ENCODE peak calls at places on chromosomes 1 and 21, in five cellular contexts. N, U, P, C and Y are unnamed samples.

GRCh38 chr1:17984510-17985085 is 123.0 kb upstream of the IGSF21 start:
- DNase-seq in U (peak; percentile 74), C (no peak), P (peak; percentile 20), N (peak; percentile 49), Y (peak; percentile 7)

GRCh38 chr1:109532365-109533136 is 7.1 kb upstream of the GPR61 start:
- DNase-seq in N (peak; percentile 86), U (peak; percentile 91), C (no peak), P (peak; percentile 75), Y (peak; percentile 83)

GRCh38 chr1:165075725-165076370 is 280.7 kb downstream of the LMX1A start:
- DNase-seq in U (peak; percentile 25), P (peak; percentile 18), N (peak; percentile 50), C (no peak), Y (no peak)

GRCh38 chr1:205493241-205494085 is 11.0 kb upstream of the CDK18 start:
- DNase-seq in C (no peak), N (peak; percentile 57), U (no peak), P (peak; percentile 41), Y (no peak)

GRCh38 chr21:20010691-20011200 is 987.5 kb upstream of the NCAM2 start:
- DNase-seq in N (no peak), P (no peak), U (no peak), C (no peak), Y (no peak)

GRCh38 chr1:86714561-86715244 is 10.3 kb downstream of the SH3GLB1 start:
- DNase-seq in P (no peak), N (no peak), C (no peak), U (no peak), Y (no peak)

GRCh38 chr1:38789498-38790169 is 69.9 kb downstream of the RRAGC start:
- DNase-seq in U (peak; percentile 54), C (no peak), N (peak; percentile 61), P (peak; percentile 5), Y (no peak)

GRCh38 chr21:44930543-44930981 is 9.3 kb upstream of the SLX9 start:
- DNase-seq in P (no peak), N (no peak), C (no peak), U (no peak), Y (no peak)

GRCh38 chr1:226082959-226083302 is 20.4 kb downstream of the H3-3A start:
- DNase-seq in P (no peak), N (peak; percentile 87), C (no peak), U (no peak), Y (peak; percentile 24)

GRCh38 chr1:204725821-204726448 is 40.4 kb upstream of the LRRN2 start:
- DNase-seq in C (no peak), P (peak; percentile 19), U (no peak), N (no peak), Y (no peak)

GRCh38 chr1:44810101-44810761 is 1.9 kb downstream of the BTBD19 start:
- DNase-seq in U (no peak), C (peak; percentile 60), N (no peak), P (no peak), Y (no peak)

GRCh38 chr21:16113052-16113715 is 383.4 kb downstream of the USP25 start:
- DNase-seq in P (no peak), N (no peak), C (no peak), U (no peak), Y (no peak)

GRCh38 chr21:18716578-18717138 is 313.1 kb upstream of the TMPRSS15 start:
- DNase-seq in P (no peak), U (no peak), N (no peak), C (no peak), Y (no peak)

GRCh38 chr1:46070164-46070814 is 62.1 kb downstream of the PIK3R3 start:
- DNase-seq in N (no peak), U (no peak), P (peak; percentile 3), C (no peak), Y (peak; percentile 53)

GRCh38 chr21:35303085-35303484 is 254.0 kb upstream of the RUNX1 start:
- DNase-seq in N (no peak), P (no peak), C (no peak), U (no peak), Y (no peak)
- TF ChIP-seq GABPA in N (no peak), P (no peak), C (no peak), U (no peak), Y (no peak)

DNA sequence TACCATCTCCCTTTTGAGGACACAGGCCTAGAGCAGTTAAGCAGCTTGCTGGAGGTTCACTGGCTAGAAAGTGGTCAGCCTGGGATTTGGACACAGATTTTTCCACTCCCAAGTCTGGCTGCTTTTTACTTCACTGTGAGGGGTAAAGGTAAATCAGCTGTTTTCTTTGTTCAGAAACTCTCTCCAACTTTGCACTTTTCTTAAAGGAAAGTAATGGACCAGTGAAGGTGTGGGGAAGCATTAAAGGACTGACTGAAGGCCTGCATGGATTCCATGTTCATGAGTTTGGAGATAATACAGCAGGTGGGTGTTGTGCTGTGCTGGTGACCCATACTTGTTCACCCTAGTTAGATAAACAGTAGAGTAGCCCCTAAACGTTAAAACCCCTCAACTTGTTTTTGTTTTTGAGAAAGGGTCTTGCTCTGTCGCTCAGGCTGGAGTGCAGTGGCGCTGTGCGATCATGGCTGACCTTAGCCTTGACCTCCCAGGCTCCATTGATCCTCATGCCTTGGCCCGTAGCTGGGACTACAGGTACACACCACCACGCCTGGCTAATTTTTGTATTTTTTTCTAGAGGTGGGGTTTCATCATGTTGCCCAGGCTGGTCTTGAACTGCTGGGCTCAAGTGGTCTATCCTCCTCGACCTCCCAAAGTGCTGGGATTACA is 4.2 kb downstream of the SOD1 start:
- DNase-seq in N (no peak), P (no peak), C (no peak), U (no peak), Y (no peak)
- H3K27ac ChIP-seq in N (no peak overlapping the region), P (peak overlapping the region; percentile 5), C (no peak overlapping the region), U (no peak overlapping the region), Y (no peak overlapping the region)

DNA sequence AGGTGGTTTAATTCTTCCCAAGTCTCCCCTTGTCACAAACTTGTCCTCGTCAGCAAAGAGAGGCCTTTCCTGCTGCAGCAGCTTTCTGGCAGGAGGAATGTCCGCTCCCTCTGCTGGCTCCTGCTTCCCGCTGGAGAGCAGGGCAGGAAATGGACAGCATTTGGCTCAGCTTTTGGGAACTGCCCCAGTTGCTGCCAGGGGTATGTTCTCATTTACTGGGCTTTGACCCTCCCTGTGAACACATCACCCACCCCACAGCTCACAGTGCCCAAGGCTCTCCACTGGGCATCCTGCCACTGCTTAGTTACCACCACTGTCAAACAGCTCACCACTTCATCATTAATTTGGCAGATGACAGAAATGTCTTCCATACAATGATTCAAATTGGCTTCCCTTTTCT is 75.4 kb downstream of the MRPL37 start:
- DNase-seq in C (no peak), U (no peak), P (no peak), N (no peak), Y (no peak)
- TF ChIP-seq REST in C (no peak), U (no peak), P (no peak), N (no peak), Y (no peak)

GRCh38 chr1:239874831-239875230 is 216.9 kb upstream of the FMN2 start:
- DNase-seq in P (no peak), U (no peak), C (no peak), N (no peak), Y (no peak)

GRCh38 chr1:239882967-239883366 is 208.7 kb upstream of the FMN2 start:
- DNase-seq in U (no peak), C (no peak), N (no peak), P (no peak), Y (no peak)

GRCh38 chr1:239884776-239885175 is 206.9 kb upstream of the FMN2 start:
- DNase-seq in P (no peak), C (no peak), N (no peak), U (no peak), Y (no peak)

DNA sequence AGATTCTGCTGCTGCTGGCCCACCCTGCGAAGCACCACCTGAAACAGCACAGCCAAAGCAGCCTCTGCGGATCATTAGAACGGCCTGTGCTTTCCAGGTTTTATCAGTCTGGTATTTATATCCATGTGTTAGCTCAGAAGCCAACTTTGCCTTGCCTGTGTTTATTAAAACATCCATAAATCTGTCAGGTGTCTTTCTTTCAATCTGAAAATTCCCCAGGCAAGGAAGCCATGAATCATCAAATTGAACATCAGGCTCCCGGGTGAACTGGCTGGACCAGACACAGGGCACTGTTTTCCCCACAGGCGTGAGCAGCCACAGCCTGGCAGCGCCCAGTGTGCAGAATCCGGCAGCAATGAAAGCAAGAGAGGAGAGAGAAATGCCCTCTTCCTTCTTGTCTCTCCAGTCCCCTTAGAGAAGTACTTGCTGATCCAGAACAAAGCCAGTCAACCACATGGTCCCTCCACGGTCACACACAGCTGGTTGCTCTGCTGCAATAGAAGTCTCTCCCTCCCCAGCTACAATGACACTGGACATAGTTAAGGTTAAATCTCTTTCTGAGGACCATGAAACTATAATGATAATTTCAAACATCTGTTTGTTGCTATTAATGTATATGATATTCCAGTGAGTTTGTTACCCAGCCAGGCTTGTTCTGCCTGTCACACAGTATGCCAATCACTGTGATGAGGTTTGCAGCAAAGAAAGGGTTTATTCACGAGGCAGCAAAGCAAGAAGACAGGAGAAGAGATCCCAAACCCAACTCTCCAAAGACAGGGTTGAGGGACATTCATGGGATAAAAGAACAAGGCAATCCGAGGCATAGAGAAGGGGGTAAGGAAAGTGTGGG is 212.1 kb upstream of the FMN2 start:
- DNase-seq in P (no peak), N (peak; percentile 75), C (no peak), U (no peak), Y (no peak)
- TF ChIP-seq GABPA in P (no peak), N (no peak), C (no peak), U (no peak), Y (no peak)

DNA sequence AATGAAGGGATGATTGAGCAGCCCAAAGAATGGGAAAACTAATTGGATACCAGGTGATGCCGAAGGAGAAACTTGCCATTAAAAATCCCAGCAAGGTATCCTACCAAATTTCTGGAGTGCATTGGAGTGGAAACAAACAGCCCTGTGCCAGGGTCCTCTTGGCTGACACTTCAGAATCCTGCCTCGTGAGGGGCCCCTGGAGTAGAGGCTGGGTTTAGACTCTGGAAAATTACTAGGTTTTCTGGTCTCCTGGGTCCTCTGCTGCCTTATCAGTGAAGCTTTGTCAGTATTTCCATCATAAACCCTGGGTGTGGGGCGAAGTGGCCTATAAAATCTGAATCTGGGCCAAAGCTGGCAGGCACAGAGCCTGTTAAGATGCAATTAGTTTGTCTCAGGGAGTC is 289.1 kb upstream of the USP24 start:
- DNase-seq in U (no peak), N (no peak), C (no peak), P (no peak), Y (no peak)
- H3K27ac ChIP-seq in U (no peak overlapping the region), N (no peak overlapping the region), C (no peak overlapping the region), P (no peak overlapping the region), Y (no peak overlapping the region)

GRCh38 chr1:199550384-199551067 is 477.0 kb upstream of the NR5A2 start:
- DNase-seq in P (no peak), N (peak; percentile 10), U (no peak), C (no peak), Y (no peak)
- TF ChIP-seq REST in P (no peak), N (no peak), U (no peak), C (no peak), Y (no peak)

GRCh38 chr1:202968351-202968750 is 1.3 kb upstream of the CYB5R1 start:
- DNase-seq in P (no peak), U (no peak), N (no peak), C (no peak), Y (no peak)

GRCh38 chr1:202964755-202965440 is 2.2 kb downstream of the CYB5R1 start:
- DNase-seq in U (no peak), N (no peak), C (no peak), P (no peak), Y (no peak)

GRCh38 chr1:202967684-202968281 is 726 bp upstream of the CYB5R1 start:
- DNase-seq in U (no peak), C (no peak), N (peak; percentile 37), P (no peak), Y (peak; percentile 31)

GRCh38 chr1:202966006-202966904 is 802 bp downstream of the CYB5R1 start:
- DNase-seq in N (no peak), C (no peak), U (no peak), P (no peak), Y (no peak)

GRCh38 chr1:202965441-202965821 is 1.6 kb downstream of the CYB5R1 start:
- DNase-seq in U (no peak), C (no peak), N (no peak), P (no peak), Y (no peak)
- TF ChIP-seq GABPA in U (no peak), C (no peak), N (no peak), P (no peak), Y (no peak)

GRCh38 chr1:166685200-166685599 is 154.1 kb upstream of the POGK start:
- DNase-seq in P (no peak), U (no peak), C (no peak), N (no peak), Y (no peak)
- H3K27ac ChIP-seq in P (no peak overlapping the region), U (no peak overlapping the region), C (no peak overlapping the region), N (no peak overlapping the region), Y (no peak overlapping the region)